ENCODE peak calls at places on chromosomes 7 and 10, in four cellular contexts. B is CD4-positive, alpha-beta T cell; S is AG04450; W is IMR-90. P is an unnamed sample.
A peak's percentile ranks its signal among the peaks of the same experiment; 100 is the strongest.

GRCh38 chr7:16652888-16653287 is 6.9 kb downstream of the BZW2 start:
- DNase-seq in B (no peak), S (no peak), W (no peak), P (no peak)

GRCh38 chr7:44799939-44800338 is 3.5 kb downstream of the PPIA start:
- DNase-seq in B (no peak), S (no peak), W (no peak), P (no peak)

GRCh38 chr10:54985732-54986131 is 184.7 kb upstream of the PCDH15 start:
- DNase-seq in B (no peak), S (no peak), W (no peak), P (no peak)

GRCh38 chr7:47771990-47772360 is 176.3 kb downstream of the PKD1L1 start:
- DNase-seq in B (no peak), S (no peak), W (no peak), P (no peak)

GRCh38 chr10:27153855-27154198 is 357 bp downstream of the YME1L1 start:
- DNase-seq in B (peak; percentile 16), S (no peak), W (peak; percentile 29), P (no peak)

GRCh38 chr10:75542084-75542483 is 110.7 kb downstream of the LRMDA start:
- DNase-seq in B (no peak), S (no peak), W (no peak), P (no peak)

GRCh38 chr10:22823109-22823508 is 104.7 kb upstream of the ARMC3 start:
- DNase-seq in B (no peak), S (no peak), W (peak; percentile 85), P (peak; percentile 67)

GRCh38 chr7:36161996-36162395 is 8.9 kb downstream of the EEPD1 start:
- DNase-seq in B (no peak), S (no peak), W (no peak), P (peak; percentile 28)

GRCh38 chr10:109883859-109884771 is 39.2 kb downstream of the XPNPEP1 start:
- DNase-seq in B (peak; percentile 46), S (peak; percentile 77), W (peak; percentile 90), P (no peak)

GRCh38 chr10:23095966-23096813 is 811 bp downstream of the MSRB2 start:
- DNase-seq in B (peak; percentile 19), S (no peak), W (peak; percentile 58), P (peak; percentile 5)

GRCh38 chr7:51521649-51522048 is 205.0 kb upstream of the COBL start:
- DNase-seq in B (no peak), S (no peak), W (no peak), P (no peak)

DNA sequence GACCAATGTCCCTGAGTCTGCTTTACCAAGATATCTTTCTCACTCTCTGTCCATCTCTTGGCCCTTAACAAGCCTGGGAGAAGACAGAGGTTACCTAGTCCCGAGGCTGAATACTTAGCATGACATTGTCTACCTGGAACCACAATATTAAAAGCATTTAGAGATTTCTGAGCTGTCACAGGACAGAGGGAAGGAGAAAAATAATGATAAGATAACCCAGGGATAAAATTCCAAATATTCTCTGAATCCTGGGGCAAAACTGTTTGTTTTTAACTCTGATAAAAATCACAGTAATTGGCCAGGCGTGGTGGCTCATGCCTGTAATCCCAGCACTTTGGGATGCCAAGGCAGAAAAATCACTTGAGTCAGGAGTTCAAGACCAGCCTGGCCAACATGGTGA is 12.0 kb upstream of the MAPK8 start:
- DNase-seq in B (no peak), S (no peak), W (no peak), P (no peak)
- H3K27me3 ChIP-seq in B (no peaks in the 10 kb centered on the region), S (peaks cover 16% of the 10 kb centered on the region), W (peaks cover 37% of the 10 kb centered on the region), P (no peaks in the 10 kb centered on the region)

GRCh38 chr10:97866524-97867219 is 17.0 kb downstream of the GOLGA7B start:
- DNase-seq in B (no peak), S (no peak), W (no peak), P (no peak)

GRCh38 chr10:97865488-97865887 is 15.8 kb downstream of the GOLGA7B start:
- DNase-seq in B (no peak), S (no peak), W (no peak), P (no peak)

GRCh38 chr10:97869091-97870042 is 19.7 kb downstream of the GOLGA7B start:
- DNase-seq in B (peak; percentile 78), S (peak; percentile 26), W (peak; percentile 67), P (peak; percentile 69)

GRCh38 chr10:97867220-97867800 is 17.7 kb downstream of the GOLGA7B start:
- DNase-seq in B (no peak), S (no peak), W (no peak), P (no peak)

DNA sequence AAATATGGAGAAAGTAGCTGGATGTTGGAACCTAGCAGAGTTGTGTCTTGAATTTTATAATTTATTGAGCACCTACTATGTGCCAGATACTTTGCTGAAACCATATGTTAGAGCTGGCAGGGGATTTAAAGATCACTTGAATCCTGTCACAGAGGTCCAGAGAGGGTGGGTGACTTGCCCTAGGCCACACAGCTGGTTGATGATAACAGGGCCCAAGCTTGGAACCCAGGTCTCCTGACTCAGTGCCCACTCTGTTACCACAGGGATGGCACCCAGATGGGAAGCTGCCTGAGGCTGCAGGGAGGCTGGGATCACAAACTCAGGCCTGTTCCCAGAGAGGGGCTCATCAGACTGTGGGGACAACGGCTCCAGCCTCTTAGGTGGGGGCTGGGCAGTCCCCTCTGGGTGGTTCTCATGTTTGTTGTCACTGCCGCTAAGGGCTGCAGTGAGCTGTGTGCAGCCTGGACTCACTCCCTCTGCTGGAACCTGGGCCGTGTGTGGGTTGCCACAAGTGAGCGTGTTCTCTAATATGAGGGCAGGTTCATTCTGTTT is 18.6 kb downstream of the GOLGA7B start:
- DNase-seq in B (no peak), S (no peak), W (no peak), P (no peak)
- H3K27me3 ChIP-seq in B (no peaks in the 10 kb centered on the region), S (peaks cover 21% of the 10 kb centered on the region), W (peaks cover 46% of the 10 kb centered on the region), P (no peaks in the 10 kb centered on the region)

DNA sequence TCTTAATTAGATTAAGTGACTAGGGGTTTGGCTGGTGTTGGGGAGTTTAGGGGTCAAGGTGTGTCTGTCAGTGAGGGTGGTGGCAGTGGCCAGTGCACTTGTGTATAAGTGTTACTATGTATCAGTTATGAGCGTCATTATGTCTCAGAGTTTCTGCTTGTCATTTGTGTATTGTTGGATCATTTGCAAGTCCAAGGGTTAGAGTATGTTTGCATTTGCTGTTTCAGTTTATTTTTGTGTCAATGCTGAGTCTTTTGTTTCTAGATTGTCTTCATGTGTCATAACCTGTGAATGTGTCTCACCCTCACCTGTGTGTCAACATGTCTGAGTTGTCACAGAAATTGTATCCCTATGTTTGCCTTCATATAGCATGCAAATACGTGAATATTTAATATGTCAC is 97.5 kb upstream of the PAX2 start:
- DNase-seq in B (no peak), S (no peak), W (no peak), P (no peak)
- H3K27me3 ChIP-seq in B (peaks cover 57% of the 10 kb centered on the region), S (peaks cover 25% of the 10 kb centered on the region), W (peaks cover 17% of the 10 kb centered on the region), P (peaks cover 59% of the 10 kb centered on the region)

GRCh38 chr10:18238875-18239485 is 98.8 kb downstream of the CACNB2 start:
- DNase-seq in B (no peak), S (peak; percentile 39), W (peak; percentile 70), P (no peak)
- H3K27me3 ChIP-seq in B (no peaks in the 10 kb centered on the region), S (no peaks in the 10 kb centered on the region), W (peaks cover 2% of the 10 kb centered on the region), P (no peaks in the 10 kb centered on the region)

P was measured in kidney epithelial cell.